ENCODE peak calls at places on chromosomes 11 and 22, in nine cellular contexts. Z, G, K, N, W, U, B, J and R are unnamed samples.

GRCh38 chr11:61635787-61636186 is 44.4 kb upstream of the DAGLA start:
- DNase-seq in W (no peak), Z (no peak), G (no peak), K (no peak), U (no peak), J (no peak), N (no peak), B (no peak), R (no peak)

GRCh38 chr11:116072776-116073175 is 568.6 kb upstream of the CADM1 start:
- DNase-seq in B (peak), U (no peak), N (peak), J (no peak), W (no peak), K (no peak), G (no peak), Z (peak), R (no peak)

GRCh38 chr11:85953491-85954143 is 98.4 kb downstream of the CCDC83 start:
- DNase-seq in B (no peak), N (no peak), U (no peak), Z (no peak), K (no peak), W (no peak), G (no peak), J (no peak), R (no peak)

GRCh38 chr11:62556872-62557631 is 10.4 kb upstream of the AHNAK start:
- DNase-seq in J (no peak), Z (no peak), N (peak), U (no peak), W (no peak), K (no peak), G (no peak), B (no peak), R (no peak)

GRCh38 chr11:76990628-76991027 is 43.6 kb upstream of the B3GNT6 start:
- DNase-seq in N (no peak), K (no peak), J (no peak), U (no peak), Z (no peak), B (no peak), W (no peak), G (no peak), R (no peak)

GRCh38 chr11:129115652-129116585 is 76.2 kb downstream of the ARHGAP32 start:
- DNase-seq in U (no peak), N (no peak), K (no peak), G (no peak), B (no peak), W (peak), Z (no peak), J (no peak), R (no peak)

GRCh38 chr11:122721964-122722266 is 66.4 kb downstream of the UBASH3B start:
- DNase-seq in U (no peak), W (peak), G (no peak), Z (no peak), B (no peak), N (no peak), J (no peak), K (no peak), R (no peak)

GRCh38 chr11:62025429-62026105 is 58.1 kb upstream of the FTH1 start:
- DNase-seq in J (peak), B (no peak), Z (no peak), N (peak), G (no peak), K (peak), U (peak), W (peak), R (no peak)

GRCh38 chr11:67409261-67409666 is 5.4 kb downstream of the TBC1D10C start:
- DNase-seq in B (no peak), Z (no peak), N (peak), G (no peak), K (no peak), J (no peak), W (no peak), U (no peak), R (no peak)

GRCh38 chr11:57191308-57191707 is 9.6 kb downstream of the LRRC55 start:
- DNase-seq in K (no peak), W (no peak), G (no peak), J (no peak), B (no peak), U (no peak), Z (no peak), N (no peak), R (no peak)

GRCh38 chr22:22507743-22508273 is 734 bp downstream of the ZNF280B start:
- DNase-seq in W (no peak), U (no peak), G (no peak), B (no peak), N (no peak), K (no peak), J (no peak), Z (no peak), R (no peak)

GRCh38 chr22:22513619-22514018 is 5.1 kb upstream of the ZNF280B start:
- DNase-seq in G (no peak), J (no peak), K (no peak), U (no peak), W (no peak), B (no peak), Z (no peak), N (no peak), R (no peak)

GRCh38 chr22:22506736-22507135 is 1.8 kb downstream of the ZNF280B start:
- DNase-seq in U (no peak), W (no peak), N (no peak), J (no peak), B (no peak), K (no peak), G (no peak), Z (no peak), R (no peak)

GRCh38 chr22:22508274-22509176 is at the start of gene ZNF280B:
- DNase-seq in W (peak), N (peak), U (no peak), J (no peak), Z (peak), K (peak), G (peak), B (peak), R (peak)
- TF ChIP-seq CTCF in W (no peak), N (peak), U (no peak), J (no peak), Z (peak), K (peak), G (no peak), B (peak), R (peak)

DNA sequence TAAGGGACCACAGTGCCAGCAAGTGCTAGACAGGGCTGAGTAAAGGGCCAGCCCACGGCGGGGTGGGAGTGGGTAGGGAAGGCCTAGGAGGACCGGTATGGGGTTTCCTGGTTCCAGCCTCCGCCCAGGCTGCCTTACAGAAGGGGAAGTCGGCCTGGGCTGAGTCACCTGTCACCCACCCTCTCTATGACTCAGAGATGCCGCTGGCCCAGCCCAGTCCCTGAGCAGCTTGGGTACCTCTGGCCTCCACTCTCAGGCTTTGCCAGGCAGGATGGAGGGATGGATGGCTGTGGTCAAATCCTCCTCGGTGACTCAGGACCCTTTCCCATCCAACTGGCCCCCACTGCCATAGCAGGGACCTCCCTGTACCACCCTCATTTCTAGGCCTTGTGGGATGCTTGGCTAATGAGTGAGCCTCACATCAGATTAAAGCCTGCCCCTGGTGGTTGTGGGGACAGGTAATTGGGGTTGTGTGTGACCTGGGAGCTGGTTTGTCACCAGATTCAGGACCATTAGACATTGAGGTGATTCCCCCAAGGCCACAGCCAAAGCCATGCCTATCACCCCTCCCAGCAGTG is 13.9 kb downstream of the SLC35E4 start:
- DNase-seq in J (no peak), Z (no peak), G (no peak), W (peak), N (peak), B (no peak), K (peak), U (peak), R (no peak)
- TF ChIP-seq CTCF in J (no peak), Z (no peak), G (no peak), W (peak), N (no peak), B (no peak), K (no peak), U (no peak), R (no peak)

GRCh38 chr22:19943665-19944026 is 2.0 kb upstream of the TXNRD2 start:
- DNase-seq in J (peak), Z (no peak), B (no peak), N (peak), G (no peak), K (no peak), W (no peak), U (no peak), R (no peak)
- TF ChIP-seq CTCF in J (no peak), Z (no peak), B (no peak), N (no peak), G (no peak), K (no peak), W (no peak), U (no peak), R (no peak)

DNA sequence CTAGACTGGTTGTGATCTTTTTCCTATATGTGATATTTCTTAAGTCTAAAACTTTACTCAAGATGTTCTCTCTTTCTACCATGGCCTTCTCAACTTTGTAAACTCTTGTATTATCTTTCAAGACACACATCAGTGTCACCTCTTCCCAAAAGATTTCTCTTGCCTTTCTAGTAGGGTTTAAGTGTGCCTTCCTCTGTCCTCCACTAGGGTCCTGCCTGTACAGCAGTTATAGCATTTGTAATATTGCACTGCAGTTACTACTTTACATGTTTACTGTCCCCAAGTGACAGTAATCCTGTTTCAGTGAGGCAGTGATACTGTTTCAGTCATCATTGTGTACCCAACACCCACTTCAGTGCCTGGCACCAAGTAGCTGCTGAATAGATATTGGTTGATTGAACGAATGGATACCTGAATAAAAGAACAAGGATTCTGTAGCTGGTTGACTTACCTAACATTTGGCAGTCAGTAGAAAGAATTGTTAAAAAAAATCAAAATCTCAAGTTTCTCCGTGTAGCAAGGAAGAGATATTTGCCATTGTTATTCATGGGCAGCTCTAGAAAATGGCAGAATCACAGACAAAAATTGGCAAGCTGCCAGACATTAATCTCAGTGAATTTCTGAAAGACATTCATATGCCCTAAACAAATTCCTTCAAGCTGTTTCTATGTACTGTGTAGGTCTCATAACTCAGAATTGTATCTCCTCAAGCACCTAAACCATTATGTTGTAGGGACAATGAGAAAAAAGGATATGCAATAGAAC is 79.4 kb downstream of the RBMXL2 start:
- DNase-seq in N (no peak), W (no peak), G (no peak), Z (no peak), U (no peak), K (no peak), J (no peak), B (no peak), R (no peak)
- TF ChIP-seq CTCF in N (no peak), W (no peak), G (no peak), Z (no peak), U (no peak), K (no peak), J (no peak), B (peak), R (peak)

GRCh38 chr22:33467718-33468117 is 409.5 kb upstream of the SYN3 start:
- DNase-seq in G (no peak), B (no peak), W (no peak), N (no peak), J (no peak), Z (no peak), K (no peak), U (no peak), R (no peak)
- TF ChIP-seq CTCF in G (no peak), B (no peak), W (peak), N (no peak), J (no peak), Z (no peak), K (no peak), U (no peak), R (no peak)

GRCh38 chr11:7538023-7538422 is 24.2 kb downstream of the PPFIBP2 start:
- DNase-seq in B (no peak), U (peak), N (no peak), W (no peak), J (no peak), K (peak), Z (no peak), G (no peak), R (no peak)

GRCh38 chr11:7537260-7537659 is 23.5 kb downstream of the PPFIBP2 start:
- DNase-seq in K (no peak), B (no peak), N (no peak), W (no peak), U (no peak), G (no peak), Z (no peak), J (no peak), R (no peak)

GRCh38 chr11:7534030-7534378 is 20.2 kb downstream of the PPFIBP2 start:
- DNase-seq in J (no peak), W (no peak), K (no peak), U (no peak), G (no peak), N (peak), Z (no peak), B (no peak), R (no peak)

GRCh38 chr11:7538466-7539454 is 25.0 kb downstream of the PPFIBP2 start:
- DNase-seq in N (no peak), K (no peak), U (no peak), Z (no peak), W (no peak), G (no peak), J (no peak), B (no peak), R (no peak)

GRCh38 chr11:7536102-7536501 is 22.3 kb downstream of the PPFIBP2 start:
- DNase-seq in K (no peak), J (no peak), U (no peak), N (no peak), Z (peak), B (peak), W (no peak), G (no peak), R (no peak)
- TF ChIP-seq CTCF in K (no peak), J (no peak), U (no peak), N (peak), Z (peak), B (no peak), W (no peak), G (no peak), R (peak)